ENCODE peak calls at places on chromosomes 5 and 9, in nine cellular contexts. A is neuronal stem cell, J is breast epithelium, U is iPS DF 6.9, Z is neural progenitor cell, Q is transverse colon, I is HCT116, N is GM12878, Y is heart right ventricle. W is an unnamed sample. For H3K4me1, the result is how much of the 10 kb centered on the place peaks cover.

GRCh38 chr5:415928-416635 is 26.9 kb upstream of the EXOC3 start:
- DNase-seq in U (no peak), J (peak), Z (peak), Y (no peak), A (no peak), I (no peak), Q (no peak), N (no peak), W (no peak)

GRCh38 chr9:17116400-17116837 is 18.4 kb upstream of the CNTLN start:
- DNase-seq in J (no peak), U (no peak), Z (peak), A (peak), I (peak), Y (no peak), N (no peak), Q (no peak), W (no peak)

GRCh38 chr9:122816163-122816867 is 12.1 kb downstream of the PDCL start:
- DNase-seq in Z (no peak), I (no peak), Q (peak), J (no peak), N (no peak), Y (peak), A (no peak), U (no peak), W (peak)

GRCh38 chr5:132498152-132498551 is 7.6 kb upstream of the IRF1 start:
- DNase-seq in Y (no peak), I (no peak), A (no peak), N (no peak), U (no peak), J (no peak), Q (no peak), Z (no peak), W (no peak)

GRCh38 chr5:13659391-13659790 is 285.1 kb downstream of the DNAH5 start:
- DNase-seq in Z (no peak), Q (no peak), U (no peak), I (no peak), N (no peak), A (no peak), J (no peak), Y (no peak), W (no peak)

GRCh38 chr9:133188843-133189180 is 20.2 kb downstream of the OBP2B start:
- DNase-seq in Z (no peak), J (no peak), N (no peak), I (no peak), Y (no peak), Q (no peak), U (no peak), A (no peak), W (no peak)

GRCh38 chr5:168897387-168898122 is 318.4 kb upstream of the PANK3 start:
- DNase-seq in N (no peak), A (no peak), Z (no peak), J (no peak), Q (no peak), I (no peak), Y (no peak), U (no peak), W (no peak)

GRCh38 chr9:128762664-128763449 is 8.9 kb downstream of the ZER1 start:
- DNase-seq in U (no peak), Y (no peak), Q (no peak), I (no peak), N (no peak), A (no peak), Z (no peak), J (no peak), W (no peak)

GRCh38 chr9:126564128-126564527 is 49.6 kb upstream of the LMX1B start:
- DNase-seq in Y (no peak), N (no peak), J (no peak), Z (peak), Q (no peak), U (no peak), A (no peak), I (no peak), W (no peak)

GRCh38 chr9:134735441-134736175 is 94.0 kb downstream of the COL5A1 start:
- DNase-seq in I (no peak), U (no peak), Z (peak), A (no peak), Y (peak), J (no peak), Q (peak), N (no peak), W (no peak)

GRCh38 chr5:65111961-65112658 is 343.4 kb downstream of the CWC27 start:
- DNase-seq in N (no peak), Z (no peak), J (no peak), I (no peak), A (no peak), Y (no peak), U (no peak), Q (no peak), W (no peak)

GRCh38 chr5:113331201-113331551 is 103.6 kb downstream of the TSSK1B start:
- DNase-seq in J (no peak), Y (no peak), I (no peak), Q (no peak), N (no peak), Z (no peak), A (no peak), U (no peak), W (no peak)

GRCh38 chr9:96853711-96854072 is 622 bp downstream of the ZNF782 start:
- DNase-seq in Y (no peak), U (no peak), Z (no peak), Q (no peak), I (no peak), A (no peak), N (no peak), J (no peak), W (no peak)

GRCh38 chr5:35183243-35183955 is 46.9 kb downstream of the PRLR start:
- DNase-seq in A (peak), N (peak), U (no peak), Z (peak), Q (peak), J (no peak), Y (no peak), I (peak), W (no peak)

GRCh38 chr9:111294691-111295451 is 35.2 kb downstream of the OR2K2 start:
- DNase-seq in A (no peak), J (no peak), U (no peak), I (no peak), N (no peak), Q (no peak), Y (no peak), Z (no peak), W (no peak)

GRCh38 chr5:80707645-80708044 is 52.9 kb upstream of the DHFR start:
- DNase-seq in N (no peak), U (no peak), I (no peak), Y (no peak), Q (no peak), Z (no peak), A (no peak), J (no peak), W (no peak)

GRCh38 chr9:10252174-10252573 is 360.6 kb downstream of the PTPRD start:
- DNase-seq in I (no peak), Y (peak), Z (no peak), U (no peak), A (no peak), Q (no peak), N (no peak), J (no peak), W (no peak)

GRCh38 chr9:119898316-119898715 is 529.1 kb upstream of the BRINP1 start:
- DNase-seq in A (no peak), Q (no peak), U (no peak), Y (no peak), J (no peak), Z (no peak), I (no peak), N (no peak), W (no peak)

GRCh38 chr5:146802945-146803522 is 75.5 kb downstream of the PPP2R2B start:
- DNase-seq in Q (no peak), Y (no peak), N (no peak), J (no peak), A (no peak), U (no peak), Z (no peak), I (no peak), W (no peak)

GRCh38 chr9:76525196-76525595 is 66.2 kb downstream of the GCNT1 start:
- DNase-seq in N (no peak), Q (no peak), I (no peak), A (no peak), Y (no peak), U (no peak), J (no peak), Z (no peak), W (no peak)

GRCh38 chr5:38994329-38994927 is 79.8 kb downstream of the RICTOR start:
- DNase-seq in Q (peak), U (peak), N (no peak), I (peak), Z (peak), J (no peak), Y (peak), A (peak), W (no peak)

GRCh38 chr9:95504053-95504963 is 12.5 kb downstream of the PTCH1 start:
- DNase-seq in Z (peak), J (no peak), A (no peak), N (no peak), I (no peak), Y (no peak), Q (peak), U (no peak), W (no peak)

GRCh38 chr5:62596691-62597090 is 18.1 kb downstream of the LRRC70 start:
- DNase-seq in Z (no peak), A (no peak), Q (no peak), N (no peak), U (no peak), I (no peak), J (no peak), Y (no peak), W (no peak)

GRCh38 chr9:129394920-129395279 is 216.8 kb upstream of the IER5L start:
- DNase-seq in N (no peak), A (no peak), Y (no peak), J (no peak), Z (no peak), I (no peak), U (no peak), Q (no peak), W (no peak)

GRCh38 chr5:124677376-124677998 is 69.0 kb downstream of the ZNF608 start:
- DNase-seq in Q (no peak), N (no peak), U (no peak), J (no peak), I (no peak), A (no peak), Z (no peak), Y (peak), W (no peak)

GRCh38 chr5:59829389-59829788 is 64.1 kb downstream of the PDE4D start:
- DNase-seq in N (no peak), I (no peak), Y (peak), Q (no peak), J (no peak), A (no peak), U (no peak), Z (no peak), W (no peak)

GRCh38 chr9:87387351-87388055 is 110.2 kb upstream of the DAPK1 start:
- DNase-seq in Y (no peak), U (no peak), A (no peak), N (no peak), Z (no peak), I (no peak), J (no peak), Q (no peak), W (no peak)

GRCh38 chr5:122063836-122064235 is 14.2 kb downstream of the LOX start:
- DNase-seq in N (no peak), Y (no peak), U (no peak), Q (no peak), Z (no peak), I (no peak), A (no peak), J (no peak), W (no peak)

GRCh38 chr9:852539-852938 is 11.0 kb downstream of the DMRT1 start:
- DNase-seq in A (no peak), Z (no peak), Y (no peak), U (no peak), Q (no peak), N (no peak), I (no peak), J (no peak), W (no peak)

GRCh38 chr9:95092321-95093072 is 225.0 kb downstream of the FANCC start:
- DNase-seq in Q (peak), I (peak), A (peak), Y (no peak), U (no peak), N (no peak), J (no peak), Z (peak), W (no peak)

GRCh38 chr9:36632892-36633291 is 60.2 kb downstream of the MELK start:
- DNase-seq in I (peak), A (no peak), U (no peak), N (no peak), Y (no peak), Z (peak), Q (no peak), J (no peak), W (no peak)

GRCh38 chr5:112687306-112687705 is 50.4 kb upstream of the APC start:
- DNase-seq in N (no peak), Z (peak), I (no peak), Y (no peak), Q (no peak), J (no peak), A (no peak), U (no peak), W (no peak)

GRCh38 chr5:101103874-101104273 is 200.8 kb upstream of the ST8SIA4 start:
- DNase-seq in A (no peak), J (no peak), Z (no peak), Q (no peak), N (no peak), I (no peak), U (no peak), Y (no peak), W (no peak)

GRCh38 chr5:179623906-179624741 is 653 bp upstream of the HNRNPH1 start:
- DNase-seq in Y (no peak), N (no peak), Q (peak), Z (peak), U (no peak), I (no peak), A (no peak), J (no peak), W (no peak)

GRCh38 chr5:87437724-87438123 is 25.0 kb upstream of the CCNH start:
- DNase-seq in A (no peak), N (no peak), Q (no peak), U (no peak), I (no peak), Z (no peak), Y (no peak), J (no peak), W (no peak)

GRCh38 chr5:143359869-143360268 is 43.6 kb downstream of the NR3C1 start:
- DNase-seq in Z (no peak), N (no peak), U (no peak), I (no peak), Y (no peak), A (no peak), J (no peak), Q (no peak), W (no peak)
- H3K4me1 ChIP-seq in Z (under half), N (under half), U (under half), I (under half), Y (half or more), A (under half), J (under half), Q (under half), W (half or more)

DNA sequence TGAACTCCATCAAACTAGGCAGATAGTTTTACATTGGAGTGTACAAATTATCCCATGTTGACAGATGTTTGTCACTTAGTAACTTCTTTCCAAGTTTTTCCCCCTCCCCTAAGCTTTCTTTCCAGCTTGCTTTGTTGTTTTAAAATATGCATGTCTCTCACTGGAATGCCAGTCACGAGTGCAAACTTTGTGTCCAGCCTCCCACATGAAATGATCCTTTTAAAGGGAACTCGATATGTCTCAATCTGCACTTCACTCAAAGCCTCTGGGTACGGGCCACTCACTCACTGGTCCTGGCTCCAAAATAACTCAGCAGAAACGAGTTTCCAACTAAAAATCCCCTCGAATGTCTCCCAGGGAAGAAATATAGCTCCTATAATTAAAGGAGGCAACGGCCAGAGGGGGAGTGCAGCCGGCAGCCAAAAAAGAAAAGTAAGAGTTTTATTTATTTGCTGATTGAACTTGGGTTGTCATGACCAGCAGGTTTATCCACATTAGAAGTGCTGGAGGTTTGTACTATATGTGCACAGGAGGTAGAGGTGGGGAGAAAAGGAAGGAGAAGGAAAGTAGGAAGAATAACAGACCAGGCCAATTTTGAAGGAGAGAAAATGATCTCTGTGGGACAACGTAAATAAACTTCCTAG is 17.5 kb downstream of the NR2F1 start:
- DNase-seq in J (no peak), U (no peak), Y (no peak), N (no peak), Z (peak), I (no peak), Q (no peak), A (no peak), W (no peak)
- H3K27ac ChIP-seq in J (peak), U (no peak), Y (no peak), N (no peak), Z (no peak), I (no peak), Q (no peak), A (no peak), W (no peak)

GRCh38 chr5:150301170-150301505 is 1.6 kb downstream of the ARSI start:
- DNase-seq in A (no peak), J (no peak), Y (no peak), I (no peak), N (no peak), U (no peak), Q (no peak), Z (peak), W (no peak)

GRCh38 chr5:150300496-150301169 is 2.1 kb downstream of the ARSI start:
- DNase-seq in U (no peak), A (no peak), Z (peak), I (no peak), J (no peak), N (no peak), Q (no peak), Y (no peak), W (no peak)

GRCh38 chr5:150302301-150303069 is at the start of gene ARSI:
- DNase-seq in I (no peak), A (peak), U (peak), Y (peak), Z (peak), N (no peak), Q (peak), J (no peak), W (no peak)

GRCh38 chr5:150303070-150303595 is 428 bp upstream of the ARSI start:
- DNase-seq in U (no peak), N (no peak), Y (no peak), Z (peak), I (no peak), A (no peak), J (no peak), Q (no peak), W (no peak)

DNA sequence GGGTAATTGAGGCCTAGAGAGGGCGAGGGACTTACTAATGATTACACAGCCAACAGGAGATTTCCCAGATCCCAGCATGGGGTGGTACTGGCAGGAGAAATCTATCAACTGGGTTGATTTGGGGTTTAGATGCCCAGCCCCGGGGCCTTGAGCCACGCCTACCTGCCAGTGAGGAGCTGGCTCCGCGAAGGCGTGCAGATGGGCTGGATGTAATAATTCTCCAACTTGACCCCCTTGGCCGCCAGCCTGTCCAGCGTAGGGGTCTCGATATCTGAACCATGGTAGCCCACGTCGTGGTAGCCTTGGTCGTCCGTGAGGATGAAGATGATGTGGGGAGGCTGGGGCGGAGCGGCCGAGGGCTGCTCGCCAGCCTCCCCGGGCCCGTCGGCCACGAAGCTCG is 804 bp downstream of the ARSI start:
- DNase-seq in N (no peak), J (no peak), Z (peak), Y (no peak), Q (no peak), U (no peak), I (no peak), A (no peak), W (no peak)
- H3K4me3 ChIP-seq in N (no peak), J (peak), Z (peak), Y (peak), Q (peak), U (peak), I (no peak), A (no peak), W (no peak)

DNA sequence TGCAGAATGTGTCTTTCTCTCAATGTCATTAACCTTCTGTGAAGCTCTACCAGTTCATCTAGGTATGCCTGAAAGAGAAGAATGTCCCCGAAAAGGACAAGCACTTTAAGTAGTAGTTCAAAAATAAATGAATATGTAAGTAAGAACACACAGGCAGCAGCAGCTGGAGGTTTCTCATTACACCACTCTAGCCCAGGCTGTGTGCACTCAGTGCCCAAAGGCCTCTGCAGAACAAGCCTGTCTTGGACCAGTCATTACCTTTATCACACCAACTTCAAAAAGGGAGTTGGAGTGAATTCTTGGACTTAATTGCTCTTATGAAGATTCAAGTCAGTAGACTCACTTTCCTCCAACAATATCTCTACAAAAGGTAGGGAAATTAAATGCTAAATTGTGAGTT is 268.8 kb downstream of the MLLT3 start:
- DNase-seq in Z (no peak), I (no peak), U (no peak), N (no peak), Q (no peak), A (no peak), Y (no peak), J (no peak), W (no peak)
- H3K4me1 ChIP-seq in Z (under half), I (under half), U (under half), N (under half), Q (under half), A (under half), Y (under half), J (under half), W (under half)

GRCh38 chr5:157821822-157822622 is 36.9 kb downstream of the CLINT1 start:
- DNase-seq in A (no peak), I (no peak), U (no peak), J (no peak), N (no peak), Z (no peak), Y (no peak), Q (no peak), W (no peak)
- H3K27ac ChIP-seq in A (no peak), I (no peak), U (no peak), J (no peak), N (no peak), Z (no peak), Y (peak), Q (peak), W (no peak)

W was measured in CD8-positive, alpha-beta T cell.